ENCODE peak calls at places on chromosome 11, in ten cellular contexts. X, H, C, O, R, Q, N, K, I and J are unnamed samples.

GRCh38 chr11:103773059-103773458 is 263.4 kb upstream of the DDI1 start:
- DNase-seq in X (no peak), H (peak), C (no peak), O (no peak), R (no peak), Q (no peak), N (no peak), K (no peak), I (no peak), J (no peak)

GRCh38 chr11:70270877-70271634 is 566 bp downstream of the PPFIA1 start:
- DNase-seq in X (peak), H (peak), C (peak), O (peak), R (no peak), Q (peak), N (peak), K (peak), I (peak), J (peak)

GRCh38 chr11:117856252-117856651 is 20.2 kb downstream of the FXYD6 start:
- DNase-seq in X (no peak), H (no peak), C (peak), O (no peak), R (no peak), Q (no peak), N (no peak), K (peak), I (no peak), J (no peak)

GRCh38 chr11:128859563-128860441 is 7.3 kb downstream of the KCNJ1 start:
- DNase-seq in X (peak), H (peak), C (peak), O (peak), R (peak), Q (peak), N (peak), K (peak), I (peak), J (peak)

GRCh38 chr11:78470861-78471442 is 53.3 kb upstream of the GAB2 start:
- DNase-seq in X (no peak), H (no peak), C (no peak), O (no peak), R (no peak), Q (no peak), N (no peak), K (no peak), I (no peak), J (no peak)

GRCh38 chr11:4643084-4643483 is 698 bp upstream of the OR51E1 start:
- DNase-seq in X (no peak), H (no peak), C (no peak), O (no peak), R (no peak), Q (no peak), N (no peak), K (no peak), I (no peak), J (no peak)

GRCh38 chr11:35035894-35036408 is 103.0 kb upstream of the CD44 start:
- DNase-seq in X (no peak), H (peak), C (no peak), O (no peak), R (no peak), Q (peak), N (no peak), K (no peak), I (no peak), J (no peak)

GRCh38 chr11:109747839-109748238 is 325.8 kb downstream of the C11orf87 start:
- DNase-seq in X (no peak), H (no peak), C (no peak), O (no peak), R (no peak), Q (peak), N (no peak), K (no peak), I (no peak), J (no peak)

GRCh38 chr11:44167047-44167446 is 71.6 kb downstream of the EXT2 start:
- DNase-seq in X (no peak), H (no peak), C (no peak), O (no peak), R (no peak), Q (no peak), N (no peak), K (no peak), I (no peak), J (no peak)

GRCh38 chr11:65505434-65506315 is 6.8 kb downstream of the MALAT1 start:
- DNase-seq in X (peak), H (peak), C (no peak), O (peak), R (no peak), Q (peak), N (no peak), K (no peak), I (no peak), J (no peak)

GRCh38 chr11:61922539-61922938 is 5.2 kb upstream of the RAB3IL1 start:
- DNase-seq in X (no peak), H (peak), C (no peak), O (peak), R (no peak), Q (no peak), N (no peak), K (peak), I (no peak), J (no peak)

GRCh38 chr11:81644239-81644840 is 1089.3 kb downstream of the FAM181B start:
- DNase-seq in X (no peak), H (peak), C (no peak), O (peak), R (no peak), Q (peak), N (peak), K (no peak), I (peak), J (peak)

GRCh38 chr11:133955091-133955846 is 1.5 kb downstream of the IGSF9B start:
- DNase-seq in X (no peak), H (peak), C (no peak), O (peak), R (no peak), Q (no peak), N (no peak), K (peak), I (no peak), J (peak)

GRCh38 chr11:43925932-43926505 is 16.4 kb upstream of the C11orf96 start:
- DNase-seq in X (no peak), H (no peak), C (no peak), O (no peak), R (no peak), Q (no peak), N (no peak), K (no peak), I (no peak), J (no peak)

GRCh38 chr11:75873417-75874148 is 58.6 kb downstream of the UVRAG start:
- DNase-seq in X (no peak), H (no peak), C (no peak), O (peak), R (peak), Q (peak), N (no peak), K (no peak), I (no peak), J (no peak)

GRCh38 chr11:128733440-128734115 is 39.7 kb downstream of the FLI1 start:
- DNase-seq in X (no peak), H (no peak), C (no peak), O (peak), R (peak), Q (peak), N (no peak), K (no peak), I (no peak), J (peak)

GRCh38 chr11:73206751-73207280 is 11.3 kb upstream of the P2RY2 start:
- DNase-seq in X (no peak), H (no peak), C (no peak), O (no peak), R (no peak), Q (no peak), N (no peak), K (no peak), I (no peak), J (no peak)

GRCh38 chr11:44575288-44575672 is 9.8 kb downstream of the CD82 start:
- DNase-seq in X (no peak), H (no peak), C (no peak), O (no peak), R (no peak), Q (no peak), N (no peak), K (no peak), I (peak), J (peak)

GRCh38 chr11:2779981-2780849 is 80.4 kb upstream of the KCNQ1OT1 start:
- DNase-seq in X (peak), H (peak), C (peak), O (peak), R (peak), Q (no peak), N (peak), K (peak), I (no peak), J (no peak)

GRCh38 chr11:43802509-43802908 is 78.1 kb upstream of the ALKBH3 start:
- DNase-seq in X (no peak), H (peak), C (no peak), O (no peak), R (no peak), Q (no peak), N (no peak), K (no peak), I (no peak), J (no peak)

GRCh38 chr11:126588630-126589491 is 233.4 kb downstream of the ST3GAL4 start:
- DNase-seq in X (no peak), H (no peak), C (no peak), O (no peak), R (no peak), Q (no peak), N (no peak), K (no peak), I (no peak), J (no peak)

GRCh38 chr11:36455658-36456111 is 54.4 kb downstream of the TRAF6 start:
- DNase-seq in X (peak), H (peak), C (no peak), O (peak), R (peak), Q (no peak), N (no peak), K (peak), I (peak), J (no peak)

GRCh38 chr11:72023335-72023734 is 24.6 kb downstream of the IL18BP start:
- DNase-seq in X (no peak), H (no peak), C (no peak), O (no peak), R (no peak), Q (no peak), N (no peak), K (no peak), I (no peak), J (no peak)

GRCh38 chr11:77301510-77301909 is at the start of gene GDPD4:
- DNase-seq in X (no peak), H (no peak), C (no peak), O (no peak), R (no peak), Q (no peak), N (no peak), K (no peak), I (no peak), J (no peak)

GRCh38 chr11:77299528-77299993 is 1.9 kb downstream of the GDPD4 start:
- DNase-seq in X (no peak), H (no peak), C (no peak), O (no peak), R (no peak), Q (no peak), N (no peak), K (no peak), I (no peak), J (no peak)

GRCh38 chr11:77300695-77301094 is 791 bp downstream of the GDPD4 start:
- DNase-seq in X (no peak), H (no peak), C (no peak), O (no peak), R (no peak), Q (no peak), N (no peak), K (no peak), I (no peak), J (no peak)

GRCh38 chr11:77302752-77303151 is 1.3 kb upstream of the GDPD4 start:
- DNase-seq in X (no peak), H (no peak), C (no peak), O (no peak), R (no peak), Q (no peak), N (no peak), K (no peak), I (no peak), J (no peak)

GRCh38 chr11:77303328-77303727 is 1.8 kb upstream of the GDPD4 start:
- DNase-seq in X (no peak), H (no peak), C (no peak), O (no peak), R (no peak), Q (no peak), N (no peak), K (no peak), I (no peak), J (no peak)
- TF ChIP-seq CTCF in X (no peak), H (no peak), C (no peak), O (peak), R (no peak), Q (no peak), N (no peak), K (no peak), I (no peak), J (no peak)

GRCh38 chr11:63713776-63714175 is 32.5 kb downstream of the RTN3 start:
- DNase-seq in X (no peak), H (peak), C (no peak), O (no peak), R (no peak), Q (no peak), N (no peak), K (no peak), I (no peak), J (no peak)

GRCh38 chr11:63711838-63712237 is 30.5 kb downstream of the RTN3 start:
- DNase-seq in X (no peak), H (no peak), C (no peak), O (no peak), R (no peak), Q (no peak), N (no peak), K (no peak), I (no peak), J (no peak)

GRCh38 chr11:63708764-63709163 is 27.5 kb downstream of the RTN3 start:
- DNase-seq in X (no peak), H (no peak), C (no peak), O (no peak), R (no peak), Q (no peak), N (no peak), K (no peak), I (no peak), J (no peak)

GRCh38 chr11:63709336-63709735 is 28.0 kb downstream of the RTN3 start:
- DNase-seq in X (no peak), H (peak), C (no peak), O (no peak), R (no peak), Q (no peak), N (no peak), K (no peak), I (no peak), J (no peak)

GRCh38 chr11:63710476-63711217 is 29.3 kb downstream of the RTN3 start:
- DNase-seq in X (no peak), H (peak), C (no peak), O (no peak), R (no peak), Q (no peak), N (no peak), K (peak), I (no peak), J (no peak)
- TF ChIP-seq CTCF in X (no peak), H (peak), C (no peak), O (peak), R (no peak), Q (no peak), N (no peak), K (peak), I (no peak), J (no peak)

GRCh38 chr11:13141731-13142724 is 132.9 kb downstream of the RASSF10 start:
- DNase-seq in X (no peak), H (no peak), C (no peak), O (no peak), R (no peak), Q (no peak), N (no peak), K (no peak), I (no peak), J (no peak)

GRCh38 chr11:13140873-13141655 is 131.9 kb downstream of the RASSF10 start:
- DNase-seq in X (no peak), H (peak), C (no peak), O (no peak), R (no peak), Q (peak), N (no peak), K (no peak), I (no peak), J (no peak)

GRCh38 chr11:13149991-13150390 is 127.6 kb upstream of the BMAL1 start:
- DNase-seq in X (no peak), H (no peak), C (no peak), O (no peak), R (no peak), Q (no peak), N (no peak), K (no peak), I (no peak), J (no peak)

GRCh38 chr11:13143486-13144297 is 133.9 kb upstream of the BMAL1 start:
- DNase-seq in X (no peak), H (no peak), C (no peak), O (no peak), R (no peak), Q (peak), N (no peak), K (no peak), I (no peak), J (no peak)

DNA sequence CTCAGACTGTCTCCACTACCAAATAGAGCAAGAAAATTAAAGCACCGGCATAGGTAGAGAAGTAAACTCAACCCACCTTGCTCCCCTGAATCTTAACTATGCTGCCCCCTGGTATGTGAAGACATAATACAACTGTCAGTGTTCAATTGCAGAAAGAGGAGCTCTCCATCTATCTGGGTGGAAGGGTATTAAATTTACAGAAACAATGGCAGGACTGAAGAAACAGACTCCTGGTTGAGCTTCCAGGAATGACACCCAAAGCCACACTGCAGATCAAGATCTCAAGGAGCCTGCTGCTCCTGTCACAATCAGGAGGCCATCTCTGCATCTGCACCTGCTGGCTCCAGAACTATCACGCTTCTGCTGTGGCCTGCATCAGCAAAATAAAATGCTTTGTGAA is 132.1 kb upstream of the BMAL1 start:
- DNase-seq in X (no peak), H (no peak), C (no peak), O (no peak), R (no peak), Q (no peak), N (no peak), K (no peak), I (no peak), J (no peak)
- TF ChIP-seq CTCF in X (no peak), H (no peak), C (no peak), O (peak), R (no peak), Q (no peak), N (no peak), K (no peak), I (no peak), J (no peak)

DNA sequence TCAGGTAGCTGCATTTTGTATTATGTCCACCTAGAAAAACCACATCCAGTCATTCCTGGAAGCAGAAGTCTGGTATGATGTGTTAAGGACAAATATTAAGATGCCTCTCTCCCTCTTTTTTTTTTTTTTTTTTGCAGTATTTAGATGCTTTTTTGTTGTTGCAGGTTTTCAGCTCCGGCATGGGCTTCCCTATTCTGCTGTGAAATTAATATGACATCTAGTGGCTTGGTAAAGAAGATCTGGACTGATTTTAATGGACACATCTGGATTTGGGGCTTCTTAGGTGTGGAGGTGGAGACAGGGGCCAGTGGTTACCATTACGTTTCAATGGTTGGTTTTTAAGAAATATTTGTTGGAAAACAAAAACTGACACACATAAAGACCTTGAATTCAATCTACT is 47.5 kb upstream of the RASSF10 start:
- DNase-seq in X (no peak), H (peak), C (no peak), O (no peak), R (no peak), Q (no peak), N (no peak), K (no peak), I (no peak), J (no peak)
- TF ChIP-seq CTCF in X (no peak), H (peak), C (no peak), O (no peak), R (no peak), Q (no peak), N (no peak), K (no peak), I (no peak), J (no peak)

GRCh38 chr11:10633261-10633660 is 60.3 kb downstream of the IRAG1 start:
- DNase-seq in X (no peak), H (no peak), C (no peak), O (peak), R (no peak), Q (no peak), N (no peak), K (no peak), I (no peak), J (no peak)

GRCh38 chr11:10637629-10638028 is 55.9 kb downstream of the IRAG1 start:
- DNase-seq in X (peak), H (no peak), C (peak), O (peak), R (no peak), Q (no peak), N (no peak), K (no peak), I (no peak), J (no peak)

GRCh38 chr11:10631761-10632160 is 61.8 kb downstream of the IRAG1 start:
- DNase-seq in X (no peak), H (no peak), C (no peak), O (peak), R (no peak), Q (no peak), N (no peak), K (no peak), I (no peak), J (no peak)

GRCh38 chr11:10632483-10632882 is 61.1 kb downstream of the IRAG1 start:
- DNase-seq in X (no peak), H (no peak), C (no peak), O (peak), R (no peak), Q (no peak), N (no peak), K (no peak), I (no peak), J (no peak)

GRCh38 chr11:10634407-10634806 is 59.1 kb downstream of the IRAG1 start:
- DNase-seq in X (no peak), H (no peak), C (no peak), O (peak), R (no peak), Q (no peak), N (no peak), K (no peak), I (no peak), J (no peak)
- TF ChIP-seq CTCF in X (no peak), H (no peak), C (no peak), O (no peak), R (no peak), Q (no peak), N (no peak), K (no peak), I (no peak), J (no peak)

GRCh38 chr11:1049431-1049891 is 12.9 kb upstream of the MUC6 start:
- DNase-seq in X (peak), H (no peak), C (no peak), O (peak), R (no peak), Q (no peak), N (no peak), K (no peak), I (no peak), J (no peak)

GRCh38 chr11:1049071-1049405 is 12.5 kb upstream of the MUC6 start:
- DNase-seq in X (peak), H (no peak), C (no peak), O (no peak), R (no peak), Q (no peak), N (no peak), K (no peak), I (no peak), J (no peak)

GRCh38 chr11:1047576-1048156 is 11.1 kb upstream of the MUC6 start:
- DNase-seq in X (peak), H (no peak), C (no peak), O (no peak), R (no peak), Q (no peak), N (no peak), K (no peak), I (no peak), J (no peak)

GRCh38 chr11:1049911-1050580 is 13.5 kb upstream of the MUC6 start:
- DNase-seq in X (no peak), H (no peak), C (no peak), O (peak), R (no peak), Q (no peak), N (no peak), K (no peak), I (no peak), J (no peak)

DNA sequence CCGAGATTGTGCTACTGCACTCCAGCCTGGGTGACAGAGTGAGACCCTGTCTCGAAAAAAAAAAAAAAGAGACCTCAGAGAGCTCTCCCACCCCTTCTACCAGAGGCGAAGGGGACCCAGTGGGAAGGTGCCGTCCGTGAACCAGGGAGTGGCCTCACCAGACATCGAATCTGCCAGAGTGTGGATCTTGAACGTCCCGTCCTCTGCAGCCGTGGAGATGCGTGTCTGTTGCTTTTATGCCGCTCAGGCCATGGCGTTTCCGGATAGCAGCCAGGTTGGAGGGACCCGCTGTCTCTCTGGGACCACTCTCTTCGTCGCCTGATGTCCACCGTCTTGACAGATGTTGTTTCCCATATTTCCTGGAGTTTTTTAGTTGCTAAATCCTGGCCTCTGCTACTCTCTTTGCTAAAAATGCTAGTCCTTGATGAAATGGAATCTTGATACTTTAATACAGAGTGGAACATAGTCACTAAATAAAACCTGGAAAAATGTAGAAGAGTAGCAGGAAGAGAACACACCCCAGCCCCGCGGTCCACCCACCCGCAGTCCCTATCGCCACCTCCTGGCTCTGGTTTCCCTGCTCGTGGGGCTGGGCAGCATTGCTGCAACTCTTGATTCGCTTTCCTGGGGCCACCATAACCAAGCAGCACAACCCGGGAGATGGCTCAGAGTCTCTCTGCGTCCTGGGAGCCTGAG is 12.0 kb upstream of the MUC6 start:
- DNase-seq in X (peak), H (no peak), C (no peak), O (peak), R (no peak), Q (no peak), N (no peak), K (no peak), I (no peak), J (no peak)
- TF ChIP-seq CTCF in X (no peak), H (peak), C (no peak), O (peak), R (no peak), Q (no peak), N (no peak), K (no peak), I (peak), J (no peak)